ENCODE peak calls at places on chromosomes 4 and X, in six cellular contexts. One of them, this sample, is unnamed.

GRCh38 chrX:19991350-19991718 is 473 bp upstream of the BCLAF3 start:
- DNase-seq in dorsolateral prefrontal cortex: no peak
- DNase-seq in K562: no peak
- DNase-seq in CD4-positive, alpha-beta T cell: no peak
- DNase-seq in mammary epithelial cell: no peak
- DNase-seq in A549: no peak
- DNase-seq in this sample: no peak

GRCh38 chr4:154984616-154985015 is 203.5 kb downstream of the RBM46 start:
- DNase-seq in dorsolateral prefrontal cortex: no peak
- DNase-seq in K562: no peak
- DNase-seq in CD4-positive, alpha-beta T cell: no peak
- DNase-seq in mammary epithelial cell: no peak
- DNase-seq in A549: no peak
- DNase-seq in this sample: no peak

GRCh38 chr4:26197018-26197779 is 123.6 kb upstream of the RBPJ start:
- DNase-seq in dorsolateral prefrontal cortex: no peak
- DNase-seq in K562: no peak
- DNase-seq in CD4-positive, alpha-beta T cell: peak; percentile 69
- DNase-seq in mammary epithelial cell: peak; percentile 96
- DNase-seq in A549: peak; percentile 6
- DNase-seq in this sample: peak; percentile 93

GRCh38 chr4:175807596-175807995 is 4.5 kb downstream of the GPM6A start:
- DNase-seq in dorsolateral prefrontal cortex: no peak
- DNase-seq in K562: no peak
- DNase-seq in CD4-positive, alpha-beta T cell: no peak
- DNase-seq in mammary epithelial cell: no peak
- DNase-seq in A549: no peak
- DNase-seq in this sample: no peak

GRCh38 chr4:136637071-136637777 is 895.1 kb downstream of the PCDH18 start:
- DNase-seq in dorsolateral prefrontal cortex: no peak
- DNase-seq in K562: peak; percentile 19
- DNase-seq in CD4-positive, alpha-beta T cell: no peak
- DNase-seq in mammary epithelial cell: no peak
- DNase-seq in A549: no peak
- DNase-seq in this sample: no peak

GRCh38 chr4:82268050-82268825 is 105.6 kb downstream of the HNRNPD start:
- DNase-seq in dorsolateral prefrontal cortex: peak; percentile 67
- DNase-seq in K562: peak; percentile 29
- DNase-seq in CD4-positive, alpha-beta T cell: peak; percentile 32
- DNase-seq in mammary epithelial cell: peak; percentile 70
- DNase-seq in A549: peak; percentile 40
- DNase-seq in this sample: peak; percentile 66

GRCh38 chrX:103212749-103213457 is 2.0 kb upstream of the BEX4 start:
- DNase-seq in dorsolateral prefrontal cortex: no peak
- DNase-seq in K562: no peak
- DNase-seq in CD4-positive, alpha-beta T cell: no peak
- DNase-seq in mammary epithelial cell: no peak
- DNase-seq in A549: no peak
- DNase-seq in this sample: no peak

GRCh38 chrX:105608745-105609144 is 213.6 kb upstream of the NRK start:
- DNase-seq in dorsolateral prefrontal cortex: no peak
- DNase-seq in K562: no peak
- DNase-seq in CD4-positive, alpha-beta T cell: no peak
- DNase-seq in mammary epithelial cell: no peak
- DNase-seq in A549: no peak
- DNase-seq in this sample: peak; percentile 3

GRCh38 chr4:28075557-28075956 is 1214.9 kb downstream of the STIM2 start:
- DNase-seq in dorsolateral prefrontal cortex: no peak
- DNase-seq in K562: no peak
- DNase-seq in CD4-positive, alpha-beta T cell: no peak
- DNase-seq in mammary epithelial cell: no peak
- DNase-seq in A549: no peak
- DNase-seq in this sample: no peak

GRCh38 chr4:172018358-172018757 is 205.2 kb downstream of the GALNTL6 start:
- DNase-seq in dorsolateral prefrontal cortex: no peak
- DNase-seq in K562: no peak
- DNase-seq in CD4-positive, alpha-beta T cell: no peak
- DNase-seq in mammary epithelial cell: peak; percentile 48
- DNase-seq in A549: no peak
- DNase-seq in this sample: peak; percentile 28

GRCh38 chr4:26337612-26338011 is 16.8 kb downstream of the RBPJ start:
- DNase-seq in dorsolateral prefrontal cortex: no peak
- DNase-seq in K562: no peak
- DNase-seq in CD4-positive, alpha-beta T cell: no peak
- DNase-seq in mammary epithelial cell: no peak
- DNase-seq in A549: no peak
- DNase-seq in this sample: no peak

GRCh38 chr4:64713256-64713840 is 304.1 kb upstream of the TECRL start:
- DNase-seq in dorsolateral prefrontal cortex: no peak
- DNase-seq in K562: peak; percentile 10
- DNase-seq in CD4-positive, alpha-beta T cell: no peak
- DNase-seq in mammary epithelial cell: peak; percentile 34
- DNase-seq in A549: no peak
- DNase-seq in this sample: peak; percentile 3

GRCh38 chr4:176906693-176907092 is 114.0 kb upstream of the VEGFC start:
- DNase-seq in dorsolateral prefrontal cortex: no peak
- DNase-seq in K562: no peak
- DNase-seq in CD4-positive, alpha-beta T cell: no peak
- DNase-seq in mammary epithelial cell: peak; percentile 9
- DNase-seq in A549: no peak
- DNase-seq in this sample: no peak

GRCh38 chr4:189414021-189414420 is 526.7 kb upstream of the FRG1 start:
- DNase-seq in dorsolateral prefrontal cortex: no peak
- DNase-seq in K562: no peak
- DNase-seq in CD4-positive, alpha-beta T cell: no peak
- DNase-seq in mammary epithelial cell: no peak
- DNase-seq in A549: no peak
- DNase-seq in this sample: no peak

GRCh38 chr4:78058591-78059523 is 1.7 kb downstream of the FRAS1 start:
- DNase-seq in dorsolateral prefrontal cortex: peak; percentile 52
- DNase-seq in K562: no peak
- DNase-seq in CD4-positive, alpha-beta T cell: no peak
- DNase-seq in mammary epithelial cell: peak; percentile 50
- DNase-seq in A549: peak; percentile 33
- DNase-seq in this sample: peak; percentile 47

GRCh38 chrX:104173841-104174240 is 7.6 kb downstream of the FAM199X start:
- DNase-seq in dorsolateral prefrontal cortex: no peak
- DNase-seq in K562: no peak
- DNase-seq in CD4-positive, alpha-beta T cell: no peak
- DNase-seq in mammary epithelial cell: no peak
- DNase-seq in A549: no peak
- DNase-seq in this sample: no peak

GRCh38 chr4:172202480-172203076 is 389.4 kb downstream of the GALNTL6 start:
- DNase-seq in dorsolateral prefrontal cortex: no peak
- DNase-seq in K562: peak; percentile 24
- DNase-seq in CD4-positive, alpha-beta T cell: no peak
- DNase-seq in mammary epithelial cell: no peak
- DNase-seq in A549: peak; percentile 20
- DNase-seq in this sample: peak; percentile 53

GRCh38 chrX:155213731-155214130 is 2.5 kb upstream of the VBP1 start:
- DNase-seq in dorsolateral prefrontal cortex: no peak
- DNase-seq in K562: no peak
- DNase-seq in CD4-positive, alpha-beta T cell: no peak
- DNase-seq in mammary epithelial cell: no peak
- DNase-seq in A549: no peak
- DNase-seq in this sample: no peak

GRCh38 chr4:7429069-7429416 is 5.7 kb downstream of the PSAPL1 start:
- DNase-seq in dorsolateral prefrontal cortex: peak; percentile 33
- DNase-seq in K562: no peak
- DNase-seq in CD4-positive, alpha-beta T cell: no peak
- DNase-seq in mammary epithelial cell: no peak
- DNase-seq in A549: no peak
- DNase-seq in this sample: no peak

GRCh38 chr4:112510191-112510467 is 5.9 kb downstream of the NEUROG2 start:
- DNase-seq in dorsolateral prefrontal cortex: no peak
- DNase-seq in K562: no peak
- DNase-seq in CD4-positive, alpha-beta T cell: no peak
- DNase-seq in mammary epithelial cell: no peak
- DNase-seq in A549: no peak
- DNase-seq in this sample: no peak

GRCh38 chrX:104372547-104372946 is 117.8 kb upstream of the ESX1 start:
- DNase-seq in dorsolateral prefrontal cortex: no peak
- DNase-seq in K562: no peak
- DNase-seq in CD4-positive, alpha-beta T cell: no peak
- DNase-seq in mammary epithelial cell: no peak
- DNase-seq in A549: no peak
- DNase-seq in this sample: no peak

GRCh38 chrX:39070009-39070408 is 268.8 kb downstream of the MID1IP1 start:
- DNase-seq in dorsolateral prefrontal cortex: no peak
- DNase-seq in K562: no peak
- DNase-seq in CD4-positive, alpha-beta T cell: no peak
- DNase-seq in mammary epithelial cell: no peak
- DNase-seq in A549: no peak
- DNase-seq in this sample: no peak

GRCh38 chr4:149120331-149121014 is 678.3 kb upstream of the NR3C2 start:
- DNase-seq in dorsolateral prefrontal cortex: no peak
- DNase-seq in K562: no peak
- DNase-seq in CD4-positive, alpha-beta T cell: no peak
- DNase-seq in mammary epithelial cell: no peak
- DNase-seq in A549: no peak
- DNase-seq in this sample: no peak

GRCh38 chr4:124828382-124828781 is 115.8 kb upstream of the ANKRD50 start:
- DNase-seq in dorsolateral prefrontal cortex: no peak
- DNase-seq in K562: no peak
- DNase-seq in CD4-positive, alpha-beta T cell: no peak
- DNase-seq in mammary epithelial cell: no peak
- DNase-seq in A549: no peak
- DNase-seq in this sample: no peak

GRCh38 chrX:12401252-12401651 is 263.0 kb downstream of the FRMPD4 start:
- DNase-seq in dorsolateral prefrontal cortex: no peak
- DNase-seq in K562: no peak
- DNase-seq in CD4-positive, alpha-beta T cell: no peak
- DNase-seq in mammary epithelial cell: no peak
- DNase-seq in A549: no peak
- DNase-seq in this sample: no peak

GRCh38 chr4:42637104-42637503 is 19.8 kb downstream of the ATP8A1 start:
- DNase-seq in dorsolateral prefrontal cortex: no peak
- DNase-seq in K562: no peak
- DNase-seq in CD4-positive, alpha-beta T cell: no peak
- DNase-seq in mammary epithelial cell: no peak
- DNase-seq in A549: no peak
- DNase-seq in this sample: no peak
- H3K27ac ChIP-seq in dorsolateral prefrontal cortex: no peak overlapping the region
- H3K27ac ChIP-seq in K562: no peak overlapping the region
- H3K27ac ChIP-seq in CD4-positive, alpha-beta T cell: no peak overlapping the region
- H3K27ac ChIP-seq in mammary epithelial cell: no peak overlapping the region
- H3K27ac ChIP-seq in A549: no peak overlapping the region
- H3K27ac ChIP-seq in this sample: no peak overlapping the region

GRCh38 chr4:54227261-54228063 is 1.6 kb upstream of the PDGFRA start:
- DNase-seq in dorsolateral prefrontal cortex: no peak
- DNase-seq in K562: no peak
- DNase-seq in CD4-positive, alpha-beta T cell: no peak
- DNase-seq in mammary epithelial cell: peak; percentile 67
- DNase-seq in A549: no peak
- DNase-seq in this sample: no peak

GRCh38 chr4:54225671-54226398 is 3.3 kb upstream of the PDGFRA start:
- DNase-seq in dorsolateral prefrontal cortex: no peak
- DNase-seq in K562: no peak
- DNase-seq in CD4-positive, alpha-beta T cell: no peak
- DNase-seq in mammary epithelial cell: no peak
- DNase-seq in A549: no peak
- DNase-seq in this sample: no peak

GRCh38 chr4:54224960-54225670 is 4.0 kb upstream of the PDGFRA start:
- DNase-seq in dorsolateral prefrontal cortex: no peak
- DNase-seq in K562: no peak
- DNase-seq in CD4-positive, alpha-beta T cell: no peak
- DNase-seq in mammary epithelial cell: no peak
- DNase-seq in A549: no peak
- DNase-seq in this sample: no peak

GRCh38 chr4:54228064-54228527 is 997 bp upstream of the PDGFRA start:
- DNase-seq in dorsolateral prefrontal cortex: peak; percentile 65
- DNase-seq in K562: peak; percentile 54
- DNase-seq in CD4-positive, alpha-beta T cell: no peak
- DNase-seq in mammary epithelial cell: peak; percentile 65
- DNase-seq in A549: peak; percentile 60
- DNase-seq in this sample: peak; percentile 53

GRCh38 chr4:54226399-54227260 is 2.5 kb upstream of the PDGFRA start:
- DNase-seq in dorsolateral prefrontal cortex: no peak
- DNase-seq in K562: no peak
- DNase-seq in CD4-positive, alpha-beta T cell: no peak
- DNase-seq in mammary epithelial cell: no peak
- DNase-seq in A549: no peak
- DNase-seq in this sample: no peak
- H3K27ac ChIP-seq in dorsolateral prefrontal cortex: no peak overlapping the region
- H3K27ac ChIP-seq in K562: no peak overlapping the region
- H3K27ac ChIP-seq in CD4-positive, alpha-beta T cell: no peak overlapping the region
- H3K27ac ChIP-seq in mammary epithelial cell: no peak overlapping the region
- H3K27ac ChIP-seq in A549: no peak overlapping the region
- H3K27ac ChIP-seq in this sample: no peak overlapping the region

DNA sequence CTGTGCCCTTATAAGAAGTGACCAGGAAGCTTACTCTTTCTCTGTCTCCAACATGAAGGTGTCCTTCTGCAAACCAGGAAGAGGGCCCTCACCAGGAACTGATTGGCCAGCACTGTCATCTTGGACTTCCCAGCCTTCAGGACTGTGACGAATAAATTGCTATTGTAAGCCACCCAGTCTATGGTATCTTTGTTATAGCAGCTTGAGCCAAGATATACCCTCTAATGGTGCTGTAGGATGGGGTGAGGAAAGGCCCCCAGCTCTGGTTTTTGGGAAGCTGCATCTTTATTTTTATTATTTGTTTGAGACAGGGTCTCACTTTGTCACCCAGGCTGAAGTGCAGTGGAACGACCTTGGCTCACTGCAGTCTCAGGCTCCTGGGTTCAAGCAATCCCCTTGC is 1.2 kb upstream of the MGST2 start:
- DNase-seq in dorsolateral prefrontal cortex: no peak
- DNase-seq in K562: no peak
- DNase-seq in CD4-positive, alpha-beta T cell: no peak
- DNase-seq in mammary epithelial cell: no peak
- DNase-seq in A549: no peak
- DNase-seq in this sample: no peak
- H3K27ac ChIP-seq in dorsolateral prefrontal cortex: no peak overlapping the region
- H3K27ac ChIP-seq in K562: peak overlapping the region; percentile 15
- H3K27ac ChIP-seq in CD4-positive, alpha-beta T cell: no peak overlapping the region
- H3K27ac ChIP-seq in mammary epithelial cell: no peak overlapping the region
- H3K27ac ChIP-seq in A549: no peak overlapping the region
- H3K27ac ChIP-seq in this sample: peak overlapping the region; percentile 96

GRCh38 chr4:1043162-1043561 is 31.7 kb downstream of the FGFRL1 start:
- DNase-seq in dorsolateral prefrontal cortex: no peak
- DNase-seq in K562: no peak
- DNase-seq in CD4-positive, alpha-beta T cell: no peak
- DNase-seq in mammary epithelial cell: no peak
- DNase-seq in A549: no peak
- DNase-seq in this sample: no peak

GRCh38 chr4:1042352-1043025 is 31.1 kb downstream of the FGFRL1 start:
- DNase-seq in dorsolateral prefrontal cortex: no peak
- DNase-seq in K562: no peak
- DNase-seq in CD4-positive, alpha-beta T cell: no peak
- DNase-seq in mammary epithelial cell: no peak
- DNase-seq in A549: no peak
- DNase-seq in this sample: no peak

GRCh38 chr4:1044469-1045192 is 33.2 kb downstream of the FGFRL1 start:
- DNase-seq in dorsolateral prefrontal cortex: peak; percentile 33
- DNase-seq in K562: no peak
- DNase-seq in CD4-positive, alpha-beta T cell: no peak
- DNase-seq in mammary epithelial cell: no peak
- DNase-seq in A549: no peak
- DNase-seq in this sample: no peak

GRCh38 chr4:1045193-1045594 is 33.8 kb downstream of the FGFRL1 start:
- DNase-seq in dorsolateral prefrontal cortex: peak; percentile 40
- DNase-seq in K562: no peak
- DNase-seq in CD4-positive, alpha-beta T cell: no peak
- DNase-seq in mammary epithelial cell: no peak
- DNase-seq in A549: no peak
- DNase-seq in this sample: no peak

GRCh38 chr4:1043658-1044468 is 32.4 kb downstream of the FGFRL1 start:
- DNase-seq in dorsolateral prefrontal cortex: peak; percentile 77
- DNase-seq in K562: peak; percentile 94
- DNase-seq in CD4-positive, alpha-beta T cell: no peak
- DNase-seq in mammary epithelial cell: peak; percentile 99
- DNase-seq in A549: peak; percentile 72
- DNase-seq in this sample: peak; percentile 91
- H3K27ac ChIP-seq in dorsolateral prefrontal cortex: no peak overlapping the region
- H3K27ac ChIP-seq in K562: peak overlapping the region; percentile 97
- H3K27ac ChIP-seq in CD4-positive, alpha-beta T cell: no peak overlapping the region
- H3K27ac ChIP-seq in mammary epithelial cell: peak overlapping the region; percentile 31
- H3K27ac ChIP-seq in A549: peak overlapping the region; percentile 82
- H3K27ac ChIP-seq in this sample: peak overlapping the region; percentile 97